ENCODE peak calls at places on chromosomes 16 and 17, in four cellular contexts. A, X, L and G are unnamed samples.

GRCh38 chr17:75774988-75775668 is 9.5 kb upstream of the UNK start:
- DNase-seq in A (no peak), X (no peak), L (no peak), G (no peak)

GRCh38 chr17:68061512-68062313 is 26.2 kb downstream of the KPNA2 start:
- DNase-seq in A (no peak), X (no peak), L (no peak), G (no peak)

GRCh38 chr16:75227361-75228142 is 8.8 kb downstream of the CTRB1 start:
- DNase-seq in A (no peak), X (no peak), L (no peak), G (no peak)

GRCh38 chr17:75723201-75723930 is 2.1 kb downstream of the ITGB4 start:
- DNase-seq in A (no peak), X (no peak), L (no peak), G (no peak)

GRCh38 chr17:7588553-7589203 is 1.2 kb downstream of the SOX15 start:
- DNase-seq in A (no peak), X (no peak), L (no peak), G (no peak)

GRCh38 chr17:40361063-40361924 is 3.2 kb downstream of the GJD3 start:
- DNase-seq in A (no peak), X (no peak), L (no peak), G (no peak)

GRCh38 chr17:3558603-3559269 is 1.1 kb upstream of the TRPV3 start:
- DNase-seq in A (no peak), X (no peak), L (no peak), G (peak)

GRCh38 chr17:39623356-39623950 is 3.3 kb upstream of the PPP1R1B start:
- DNase-seq in A (peak), X (peak), L (no peak), G (no peak)

GRCh38 chr17:42657824-42658588 is 1.1 kb upstream of the TUBG2 start:
- DNase-seq in A (no peak), X (no peak), L (no peak), G (no peak)

GRCh38 chr17:77708049-77708448 is 250.5 kb upstream of the TNRC6C start:
- DNase-seq in A (peak), X (no peak), L (no peak), G (peak)

GRCh38 chr17:28883967-28884702 is 13.4 kb downstream of the FLOT2 start:
- DNase-seq in A (no peak), X (no peak), L (no peak), G (peak)

GRCh38 chr16:87921236-87921773 is 15.0 kb downstream of the CA5A start:
- DNase-seq in A (no peak), X (no peak), L (no peak), G (no peak)

GRCh38 chr17:4998027-4998665 is 396 bp downstream of the KIF1C start:
- DNase-seq in A (no peak), X (no peak), L (no peak), G (no peak)

GRCh38 chr16:813204-813915 is 12.8 kb upstream of the GNG13 start:
- DNase-seq in A (no peak), X (no peak), L (no peak), G (no peak)

GRCh38 chr16:50665128-50665878 is 15.8 kb downstream of the SNX20 start:
- DNase-seq in A (peak), X (no peak), L (peak), G (no peak)

GRCh38 chr16:86925067-86925791 is 346.9 kb downstream of the FOXL1 start:
- DNase-seq in A (no peak), X (no peak), L (no peak), G (no peak)

GRCh38 chr16:85610446-85611204 is 2.5 kb upstream of the GSE1 start:
- DNase-seq in A (peak), X (peak), L (peak), G (no peak)

GRCh38 chr17:17017343-17018014 is 24.8 kb upstream of the MPRIP start:
- DNase-seq in A (no peak), X (no peak), L (no peak), G (no peak)

GRCh38 chr17:41284043-41284442 is 8.5 kb downstream of the KRTAP9-7 start:
- DNase-seq in A (no peak), X (no peak), L (no peak), G (no peak)

GRCh38 chr16:149024-149675 is 3.3 kb upstream of the HBZ start:
- DNase-seq in A (no peak), X (no peak), L (no peak), G (no peak)

GRCh38 chr17:7562208-7562605 is 488 bp downstream of the SENP3 start:
- DNase-seq in A (no peak), X (no peak), L (no peak), G (peak)

GRCh38 chr17:43562679-43563146 is 16.6 kb upstream of the ETV4 start:
- DNase-seq in A (no peak), X (no peak), L (no peak), G (no peak)

GRCh38 chr16:88659160-88659559 is 3.7 kb downstream of the MVD start:
- DNase-seq in A (no peak), X (no peak), L (no peak), G (no peak)

GRCh38 chr17:71084219-71084618 is 914.9 kb downstream of the KCNJ2 start:
- DNase-seq in A (no peak), X (no peak), L (peak), G (no peak)

GRCh38 chr17:71084838-71085237 is 915.5 kb downstream of the KCNJ2 start:
- DNase-seq in A (no peak), X (no peak), L (no peak), G (no peak)

GRCh38 chr17:71081666-71082065 is 912.3 kb downstream of the KCNJ2 start:
- DNase-seq in A (no peak), X (no peak), L (no peak), G (no peak)

GRCh38 chr17:71085238-71086033 is 916.1 kb downstream of the KCNJ2 start:
- DNase-seq in A (no peak), X (no peak), L (peak), G (no peak)

GRCh38 chr17:71080937-71081336 is 911.6 kb downstream of the KCNJ2 start:
- DNase-seq in A (no peak), X (no peak), L (no peak), G (no peak)
- H3K4me3 ChIP-seq in A (no peak), X (no peak), L (no peak), G (no peak)

GRCh38 chr16:3038896-3039295 is 2.2 kb upstream of the BICDL2 start:
- DNase-seq in A (no peak), X (no peak), L (no peak), G (no peak)
- H3K27ac ChIP-seq in A (no peak), X (no peak), L (no peak), G (no peak)

GRCh38 chr16:28538733-28539596 is at the start of gene NUPR1:
- DNase-seq in A (peak), X (peak), L (no peak), G (peak)
- H3K4me3 ChIP-seq in A (peak), X (peak), L (no peak), G (peak)

DNA sequence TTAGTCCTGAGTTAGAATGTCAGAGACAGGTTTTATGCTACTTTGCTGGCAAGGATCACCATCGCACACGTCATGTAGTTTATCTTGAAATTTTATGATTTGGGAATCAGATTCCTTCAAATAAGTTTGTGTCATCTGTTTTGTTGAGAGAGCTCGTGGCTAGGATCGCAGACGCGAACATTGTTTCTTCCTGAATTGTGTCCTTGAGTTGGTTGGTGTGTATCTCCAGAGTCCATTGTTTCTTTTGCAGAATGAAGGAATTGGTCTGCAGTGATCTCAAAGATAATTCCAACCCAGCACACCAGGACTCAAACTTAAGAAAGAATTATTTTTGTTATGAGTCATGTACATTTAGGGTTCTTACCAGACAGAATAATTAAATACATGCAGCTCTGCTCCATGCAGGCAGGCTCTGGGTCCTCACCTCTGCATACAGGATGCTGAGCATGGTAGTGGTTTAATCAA is 51.6 kb downstream of the PRKCA start:
- DNase-seq in A (no peak), X (no peak), L (no peak), G (no peak)
- H3K27ac ChIP-seq in A (no peak), X (no peak), L (no peak), G (no peak)

DNA sequence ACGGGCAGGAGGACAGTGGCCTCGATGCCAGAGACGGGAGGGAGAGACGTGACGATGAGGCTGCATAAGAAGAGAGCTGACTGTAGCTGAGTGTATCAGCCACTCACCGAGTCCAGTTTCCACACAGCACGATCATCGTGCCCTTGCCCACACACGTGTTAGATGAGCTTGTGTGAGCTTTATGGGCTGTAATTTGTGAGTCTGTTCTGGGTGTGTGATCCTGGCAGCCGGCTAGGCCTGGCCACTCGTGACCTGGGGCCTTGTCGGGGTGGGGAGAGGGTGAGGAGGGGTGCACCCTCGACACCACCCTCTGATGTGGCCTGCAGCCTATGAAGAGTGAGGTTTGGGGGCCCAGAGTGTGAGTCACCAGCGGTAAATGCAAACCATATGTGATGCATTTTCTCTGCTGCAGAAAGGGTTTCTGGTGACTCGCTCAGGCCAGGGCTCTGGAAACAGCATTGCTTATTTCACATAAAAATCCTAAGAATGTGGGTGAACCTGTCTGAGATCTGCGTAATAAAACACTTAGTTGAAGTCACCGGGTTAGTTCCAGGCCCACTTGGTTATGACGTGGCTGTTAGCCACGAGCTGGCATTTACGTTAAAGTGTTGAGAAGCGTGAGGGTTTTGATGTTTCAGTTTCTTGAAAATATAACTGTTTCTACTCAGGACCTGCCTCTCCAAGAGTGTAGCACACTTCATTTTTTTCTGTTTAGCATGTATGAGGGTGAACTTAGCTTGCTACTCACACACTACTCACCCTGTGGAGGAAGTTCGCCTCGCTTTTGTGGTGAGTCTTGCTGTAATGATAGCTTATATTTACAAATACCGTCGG is 4.2 kb downstream of the METRNL start:
- DNase-seq in A (no peak), X (no peak), L (peak), G (peak)
- H3K4me3 ChIP-seq in A (no peak), X (peak), L (no peak), G (peak)

DNA sequence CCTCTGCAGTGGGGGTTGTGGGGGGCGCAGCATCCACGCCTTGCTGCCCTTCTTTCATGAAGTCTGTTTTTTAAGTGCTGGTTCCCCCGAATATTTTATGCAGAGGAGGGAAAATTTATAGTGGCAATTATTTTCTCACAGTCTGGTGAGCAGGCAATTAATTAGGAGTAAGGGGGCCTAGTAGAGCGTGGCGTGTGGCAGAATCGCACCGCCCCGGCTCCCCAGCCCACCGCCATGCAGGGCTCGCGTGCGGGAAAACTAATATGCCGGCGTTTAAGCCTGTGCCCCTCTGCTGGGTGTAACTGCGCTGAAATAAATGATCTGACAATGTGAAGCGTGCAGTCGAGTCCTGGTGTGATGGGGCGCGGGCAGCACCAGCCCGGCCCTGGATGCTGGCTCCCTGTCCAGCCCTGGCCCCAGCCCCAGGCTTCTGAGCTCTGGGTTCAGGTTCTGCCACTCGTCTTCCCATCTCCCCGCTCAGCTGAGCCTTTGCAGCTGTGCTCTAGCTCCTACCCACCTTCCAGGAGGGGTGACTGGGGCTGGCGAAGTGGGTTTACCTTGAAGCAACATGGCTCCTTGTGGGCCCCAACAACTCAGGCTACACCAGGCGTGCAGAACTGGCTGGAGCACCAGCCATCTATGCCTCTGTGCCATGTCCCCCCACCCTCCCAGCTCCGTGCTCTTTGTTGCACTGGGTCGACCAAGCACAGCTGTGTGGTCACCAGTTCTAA is 13.8 kb downstream of the ENGASE start:
- DNase-seq in A (no peak), X (no peak), L (no peak), G (no peak)
- H3K27ac ChIP-seq in A (no peak), X (no peak), L (no peak), G (no peak)

DNA sequence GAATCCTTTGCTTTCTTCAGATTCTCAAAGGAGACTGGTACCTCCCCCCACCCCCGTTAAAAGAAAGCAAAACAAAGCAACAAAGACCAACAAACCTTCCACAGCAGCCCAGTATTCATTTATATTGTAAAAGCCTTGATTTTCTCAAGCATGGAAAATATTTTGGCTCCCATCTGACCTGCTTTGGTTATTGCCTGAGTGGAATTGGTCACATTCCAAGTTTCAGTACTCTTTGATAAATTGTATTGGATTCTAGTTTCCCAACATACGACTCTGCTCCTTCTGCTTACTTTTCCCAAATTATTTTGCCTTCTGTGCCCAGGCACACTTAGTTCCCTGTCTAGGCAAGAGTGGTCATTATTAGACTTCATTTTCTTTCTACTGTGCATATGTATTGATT is 1.3 kb downstream of the ABCC11 start:
- DNase-seq in A (no peak), X (no peak), L (no peak), G (no peak)
- H3K4me3 ChIP-seq in A (no peak), X (no peak), L (no peak), G (no peak)

DNA sequence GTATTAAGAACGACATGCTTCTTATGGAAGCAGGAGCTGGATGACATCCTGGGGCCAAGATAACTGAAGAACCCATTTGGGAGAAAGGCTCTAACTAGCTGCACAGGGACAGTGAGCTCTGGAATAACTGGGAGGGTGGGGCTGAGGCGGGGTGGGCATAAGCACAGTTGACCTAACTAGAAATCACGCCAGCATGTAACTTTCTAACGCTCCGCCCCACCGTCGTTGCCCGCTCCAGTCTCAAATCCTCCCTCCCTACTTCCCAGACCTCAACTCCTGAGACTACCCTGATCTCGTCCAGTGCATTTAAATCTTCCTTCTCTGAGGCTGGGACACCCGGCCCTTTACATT is 436 bp downstream of the PHB1 start:
- DNase-seq in A (no peak), X (no peak), L (no peak), G (no peak)
- H3K27ac ChIP-seq in A (peak), X (no peak), L (no peak), G (no peak)